ENCODE peak calls at places on chromosomes 7 and 10, in nine cellular contexts. J is breast epithelium; Y is CD4-positive, alpha-beta T cell; H is GM23338; K is GM06990; M is cardiac fibroblast; V is mesothelial cell of epicardium; D is HFFc6; W is activated B cell treated with CpG ODN at 0.5 μM for 24 hours. I is an unnamed sample.

GRCh38 chr7:77330169-77330882 is 85.8 kb downstream of the GSAP start:
- DNase-seq in J (no peak), Y (no peak), H (no peak), K (peak; percentile 42), M (peak; percentile 29), V (no peak), D (no peak), W (no peak), I (no peak)

GRCh38 chr10:101986277-101986971 is 69.5 kb downstream of the ARMH3 start:
- DNase-seq in J (no peak), Y (no peak), H (no peak), K (no peak), M (peak; percentile 84), V (no peak), D (no peak), W (no peak), I (no peak)

GRCh38 chr10:86363833-86364511 is 2.6 kb downstream of the GRID1 start:
- DNase-seq in J (no peak), Y (no peak), H (no peak), K (no peak), M (no peak), V (no peak), D (no peak), W (no peak), I (peak; percentile 19)

GRCh38 chr10:45495438-45496152 is 121.6 kb downstream of the ALOX5 start:
- DNase-seq in J (no peak), Y (no peak), H (no peak), K (no peak), M (no peak), V (no peak), D (peak; percentile 18), W (no peak), I (no peak)

GRCh38 chr10:73965890-73966768 is 31.8 kb upstream of the VCL start:
- DNase-seq in J (peak; percentile 88), Y (no peak), H (peak; percentile 98), K (no peak), M (peak; percentile 99), V (peak; percentile 50), D (peak; percentile 98), W (no peak), I (peak; percentile 32)

GRCh38 chr10:95650232-95650631 is 6.3 kb downstream of the ALDH18A1 start:
- DNase-seq in J (no peak), Y (no peak), H (peak; percentile 42), K (no peak), M (no peak), V (no peak), D (no peak), W (no peak), I (no peak)

GRCh38 chr10:104688251-104688650 is 47.2 kb downstream of the SORCS3 start:
- DNase-seq in J (no peak), Y (no peak), H (peak; percentile 6), K (no peak), M (no peak), V (no peak), D (no peak), W (no peak), I (no peak)

GRCh38 chr10:22988581-22989360 is 60.9 kb downstream of the ARMC3 start:
- DNase-seq in J (peak; percentile 47), Y (peak; percentile 66), H (peak; percentile 75), K (peak; percentile 20), M (peak; percentile 71), V (no peak), D (peak; percentile 35), W (peak; percentile 28), I (peak; percentile 42)

GRCh38 chr10:37854606-37855005 is 2.8 kb downstream of the ZNF248 start:
- DNase-seq in J (no peak), Y (no peak), H (no peak), K (no peak), M (no peak), V (no peak), D (no peak), W (no peak), I (no peak)

GRCh38 chr7:151406886-151407583 is 2.8 kb downstream of the WDR86 start:
- DNase-seq in J (no peak), Y (no peak), H (no peak), K (no peak), M (no peak), V (no peak), D (no peak), W (no peak), I (no peak)

GRCh38 chr10:101272229-101272868 is 43.1 kb upstream of the LBX1 start:
- DNase-seq in J (no peak), Y (peak; percentile 58), H (peak; percentile 90), K (peak; percentile 25), M (peak; percentile 71), V (no peak), D (peak; percentile 63), W (peak; percentile 41), I (peak; percentile 44)

GRCh38 chr7:5397657-5398237 is 25.9 kb downstream of the TNRC18 start:
- DNase-seq in J (no peak), Y (no peak), H (no peak), K (no peak), M (no peak), V (no peak), D (no peak), W (no peak), I (no peak)

GRCh38 chr7:138663741-138664710 is 37.1 kb downstream of the SVOPL start:
- DNase-seq in J (no peak), Y (no peak), H (peak; percentile 78), K (no peak), M (peak; percentile 19), V (no peak), D (no peak), W (no peak), I (no peak)

GRCh38 chr10:96666738-96667137 is 53.6 kb downstream of the PIK3AP1 start:
- DNase-seq in J (no peak), Y (no peak), H (no peak), K (no peak), M (no peak), V (no peak), D (no peak), W (no peak), I (no peak)
- TF ChIP-seq CTCF in J (no peak), Y (no peak), H (no peak), K (no peak), M (no peak), V (no peak), D (no peak), W (no peak), I (no peak)

GRCh38 chr7:100568936-100569844 is 4.5 kb downstream of the SAP25 start:
- DNase-seq in J (peak; percentile 32), Y (peak; percentile 54), H (peak; percentile 96), K (peak; percentile 68), M (peak; percentile 66), V (no peak), D (no peak), W (peak; percentile 43), I (no peak)
- TF ChIP-seq CTCF in J (peak; percentile 20), Y (peak; percentile 45), H (peak; percentile 55), K (peak; percentile 44), M (peak; percentile 44), V (peak; percentile 56), D (peak; percentile 67), W (no peak), I (no peak)

DNA sequence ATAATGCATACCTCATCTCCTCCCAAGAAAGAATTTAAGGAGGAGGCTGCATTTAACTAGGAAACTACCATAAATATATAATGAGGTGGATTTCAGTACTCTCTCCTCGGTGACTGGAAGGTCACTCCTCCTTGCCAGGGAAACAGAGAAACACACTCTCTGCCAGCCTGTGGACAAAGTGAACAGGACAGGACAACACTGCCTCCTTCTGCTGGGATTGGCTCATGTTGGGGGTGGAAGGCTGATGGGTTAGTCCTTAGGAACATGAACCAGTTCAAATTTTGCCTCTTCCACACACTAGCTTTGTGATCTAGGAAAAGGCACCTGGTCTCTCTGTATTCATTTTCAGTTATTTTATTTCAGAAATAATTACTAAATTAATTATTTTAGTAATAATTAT is 50.6 kb upstream of the STEAP4 start:
- DNase-seq in J (no peak), Y (no peak), H (peak; percentile 27), K (no peak), M (peak; percentile 58), V (no peak), D (no peak), W (no peak), I (no peak)
- TF ChIP-seq CTCF in J (peak; percentile 22), Y (no peak), H (peak; percentile 22), K (peak; percentile 15), M (peak; percentile 28), V (no peak), D (no peak), W (no peak), I (no peak)

GRCh38 chr10:117224036-117224430 is 16.9 kb upstream of the SLC18A2 start:
- DNase-seq in J (no peak), Y (no peak), H (no peak), K (no peak), M (no peak), V (no peak), D (no peak), W (no peak), I (no peak)

GRCh38 chr10:117224881-117225280 is 16.0 kb upstream of the SLC18A2 start:
- DNase-seq in J (no peak), Y (no peak), H (no peak), K (no peak), M (no peak), V (no peak), D (no peak), W (no peak), I (no peak)

GRCh38 chr10:117228210-117228609 is 12.7 kb upstream of the SLC18A2 start:
- DNase-seq in J (no peak), Y (no peak), H (no peak), K (no peak), M (no peak), V (no peak), D (no peak), W (no peak), I (no peak)

GRCh38 chr10:117223413-117224035 is 17.4 kb upstream of the SLC18A2 start:
- DNase-seq in J (no peak), Y (no peak), H (no peak), K (no peak), M (no peak), V (no peak), D (no peak), W (no peak), I (no peak)

GRCh38 chr10:117226813-117227451 is 14.0 kb upstream of the SLC18A2 start:
- DNase-seq in J (no peak), Y (no peak), H (peak; percentile 89), K (no peak), M (peak; percentile 41), V (no peak), D (peak; percentile 24), W (no peak), I (no peak)
- TF ChIP-seq CTCF in J (no peak), Y (peak; percentile 14), H (peak; percentile 87), K (peak; percentile 63), M (peak; percentile 54), V (no peak), D (peak; percentile 77), W (no peak), I (no peak)

DNA sequence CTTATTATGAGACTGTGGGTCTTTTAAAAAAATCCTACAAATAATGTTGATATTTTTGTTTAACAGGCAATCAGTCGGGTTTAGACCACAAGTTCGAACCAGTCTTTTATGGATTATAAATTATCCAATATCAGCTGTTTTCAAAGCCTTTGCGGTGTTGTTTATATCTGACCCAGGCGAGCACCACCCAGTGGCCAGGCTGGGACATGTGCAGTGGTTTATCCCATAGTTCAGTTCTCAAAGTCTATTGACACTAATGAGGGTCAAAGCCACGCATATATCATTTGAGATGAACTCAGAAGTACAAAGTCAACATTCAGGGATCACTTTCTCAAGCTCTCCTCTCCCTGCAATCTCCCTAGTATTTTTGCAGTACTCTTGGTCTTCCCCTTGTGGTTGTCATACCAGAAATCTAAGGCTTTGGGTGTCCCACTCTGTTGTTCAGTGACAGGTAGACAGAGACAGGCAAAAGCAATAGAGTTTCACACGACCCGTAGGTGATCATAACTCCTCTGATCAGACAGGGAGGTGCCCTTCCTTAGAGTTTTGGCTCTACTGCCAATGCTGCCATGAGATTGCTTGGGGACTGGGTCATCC is 117.4 kb upstream of the POM121L12 start:
- DNase-seq in J (no peak), Y (no peak), H (peak; percentile 50), K (no peak), M (no peak), V (no peak), D (no peak), W (no peak), I (no peak)
- TF ChIP-seq CTCF in J (no peak), Y (no peak), H (peak; percentile 88), K (peak; percentile 13), M (no peak), V (peak; percentile 20), D (peak; percentile 50), W (no peak), I (no peak)